ENCODE peak calls at places on chromosomes 12 and 14, in four cellular contexts. I is SK-N-SH, B is HepG2, L is K562. X is an unnamed sample.

GRCh38 chr12:19757317-19757877 is 318.1 kb downstream of the AEBP2 start:
- DNase-seq in B (no peak), I (peak), L (no peak), X (peak)

GRCh38 chr12:93426406-93426805 is 15.3 kb downstream of the UBE2N start:
- DNase-seq in B (no peak), I (no peak), L (no peak), X (no peak)

GRCh38 chr14:103243764-103244737 is 90.0 kb upstream of the EIF5 start:
- DNase-seq in L (no peak), I (no peak), B (peak), X (no peak)

GRCh38 chr14:77281852-77282251 is 10.8 kb upstream of the NGB start:
- DNase-seq in L (no peak), I (no peak), B (no peak), X (no peak)

GRCh38 chr12:6540181-6540877 is 6.0 kb downstream of the GAPDH start:
- DNase-seq in L (peak), I (peak), B (no peak), X (no peak)

GRCh38 chr12:10392394-10392930 is 2.6 kb upstream of the KLRK1 start:
- DNase-seq in L (peak), I (no peak), B (no peak), X (peak)

GRCh38 chr12:2624543-2625266 is 170.1 kb upstream of the FKBP4 start:
- DNase-seq in L (peak), B (no peak), I (peak), X (no peak)

GRCh38 chr14:26290007-26290530 is 307.8 kb downstream of the NOVA1 start:
- DNase-seq in B (no peak), L (no peak), I (no peak), X (no peak)

GRCh38 chr12:51874013-51874412 is 13.9 kb upstream of the ANKRD33 start:
- DNase-seq in I (no peak), L (no peak), B (no peak), X (no peak)

GRCh38 chr14:69685716-69686115 is 74.3 kb downstream of the SUSD6 start:
- DNase-seq in I (no peak), L (no peak), B (peak), X (no peak)

GRCh38 chr12:112112423-112113132 is 4.0 kb upstream of the NAA25 start:
- DNase-seq in L (no peak), I (no peak), B (no peak), X (no peak)

GRCh38 chr12:117148642-117149041 is 41.6 kb downstream of the FBXO21 start:
- DNase-seq in I (no peak), L (peak), B (no peak), X (no peak)

GRCh38 chr14:70045715-70046535 is 142.8 kb downstream of the SLC8A3 start:
- DNase-seq in B (peak), L (peak), I (peak), X (no peak)

GRCh38 chr14:74816124-74816523 is 53.0 kb downstream of the YLPM1 start:
- DNase-seq in B (no peak), L (no peak), I (no peak), X (no peak)

GRCh38 chr12:52837341-52837741 is 3.2 kb upstream of the KRT79 start:
- DNase-seq in L (no peak), B (no peak), I (no peak), X (no peak)

GRCh38 chr14:58772814-58773620 is 135.3 kb downstream of the DACT1 start:
- DNase-seq in I (no peak), B (no peak), L (no peak), X (no peak)

GRCh38 chr14:102752239-102752847 is 24.9 kb upstream of the TRAF3 start:
- DNase-seq in B (no peak), I (no peak), L (no peak), X (no peak)

GRCh38 chr14:92759300-92759678 is 10.9 kb upstream of the LGMN start:
- DNase-seq in I (no peak), B (no peak), L (peak), X (no peak)

GRCh38 chr14:69658664-69659261 is 47.4 kb downstream of the SUSD6 start:
- DNase-seq in B (peak), I (no peak), L (peak), X (no peak)

GRCh38 chr12:153080-153746 is 60.7 kb downstream of the SLC6A12 start:
- DNase-seq in I (peak), L (peak), B (peak), X (no peak)

GRCh38 chr12:108425238-108425795 is 86.2 kb upstream of the CMKLR1 start:
- DNase-seq in I (no peak), B (no peak), L (no peak), X (no peak)

GRCh38 chr14:74161526-74162158 is 76.9 kb downstream of the LIN52 start:
- DNase-seq in B (no peak), I (no peak), L (no peak), X (no peak)

GRCh38 chr12:113227169-113227568 is 5.9 kb downstream of the TPCN1 start:
- DNase-seq in B (no peak), L (no peak), I (no peak), X (no peak)

GRCh38 chr12:100346660-100347059 is 10.2 kb upstream of the SLC17A8 start:
- DNase-seq in I (no peak), L (no peak), B (peak), X (no peak)

GRCh38 chr12:72230589-72230988 is 41.6 kb upstream of the TRHDE start:
- DNase-seq in B (no peak), L (no peak), I (no peak), X (no peak)

GRCh38 chr12:105317453-105317852 is 13.0 kb upstream of the C12orf75 start:
- DNase-seq in B (no peak), I (no peak), L (no peak), X (no peak)

GRCh38 chr12:105741786-105742566 is 396.8 kb downstream of the NUAK1 start:
- DNase-seq in B (no peak), L (no peak), I (no peak), X (no peak)

GRCh38 chr12:1435456-1435855 is 158.9 kb downstream of the FBXL14 start:
- DNase-seq in L (no peak), I (no peak), B (peak), X (no peak)

GRCh38 chr14:100149789-100150611 is 9.4 kb downstream of the DEGS2 start:
- DNase-seq in L (no peak), B (no peak), I (peak), X (no peak)

GRCh38 chr12:105113094-105113493 is 5.6 kb downstream of the WASHC4 start:
- DNase-seq in B (no peak), I (no peak), L (no peak), X (no peak)

GRCh38 chr12:64688715-64689114 is 70.5 kb downstream of the GNS start:
- DNase-seq in B (no peak), I (no peak), L (no peak), X (no peak)

GRCh38 chr14:51603495-51603894 is 48.2 kb upstream of the FRMD6 start:
- DNase-seq in L (no peak), I (no peak), B (no peak), X (no peak)

GRCh38 chr14:91753501-91754128 is 21.7 kb upstream of the CATSPERB start:
- DNase-seq in I (no peak), B (no peak), L (no peak), X (no peak)

GRCh38 chr12:18899678-18900317 is 161.9 kb downstream of the CAPZA3 start:
- DNase-seq in I (no peak), B (no peak), L (no peak), X (no peak)

GRCh38 chr14:28831126-28831525 is 64.5 kb downstream of the FOXG1 start:
- DNase-seq in I (no peak), B (no peak), L (peak), X (peak)

GRCh38 chr12:45730116-45730841 is 773 bp downstream of the ARID2 start:
- DNase-seq in I (peak), B (no peak), L (peak), X (no peak)

GRCh38 chr14:64363265-64363840 is 24.8 kb upstream of the MTHFD1 start:
- DNase-seq in B (no peak), I (no peak), L (no peak), X (no peak)

GRCh38 chr12:9636150-9636549 is 28.4 kb upstream of the KLRB1 start:
- DNase-seq in I (no peak), B (no peak), L (no peak), X (no peak)

GRCh38 chr14:33510991-33511390 is 439.9 kb downstream of the EGLN3 start:
- DNase-seq in I (no peak), L (no peak), B (no peak), X (no peak)

GRCh38 chr14:22794533-22794932 is 20.7 kb downstream of the SLC7A7 start:
- DNase-seq in I (no peak), L (no peak), B (no peak), X (peak)
- TF ChIP-seq SMC3 in I (no peak), L (no peak), B (no peak), X (no peak)

GRCh38 chr14:96582995-96583394 is 80.8 kb downstream of the PAPOLA start:
- DNase-seq in B (no peak), L (no peak), I (peak), X (no peak)
- TF ChIP-seq POLR2AphosphoS5 in B (no peak), L (no peak), I (no peak), X (no peak)

DNA sequence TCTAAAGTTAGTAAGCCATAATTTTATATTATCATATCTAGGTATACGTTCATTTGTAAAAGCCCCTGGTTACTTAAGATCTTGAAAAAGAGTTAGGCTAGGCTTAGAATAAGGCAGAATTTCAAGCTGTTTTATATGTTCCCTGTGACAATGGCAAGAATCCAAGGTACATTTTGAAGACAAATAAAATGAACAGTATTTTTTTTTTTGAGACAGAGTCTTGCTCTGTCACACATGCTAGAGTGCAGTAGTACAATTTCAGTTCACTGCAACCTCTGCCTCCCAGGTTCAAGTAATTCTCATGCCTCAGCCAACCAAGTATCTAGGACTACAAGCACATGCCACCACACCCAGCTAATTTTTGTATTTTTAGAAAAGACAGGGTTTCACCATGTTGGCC is 139.2 kb downstream of the DUSP6 start:
- DNase-seq in B (no peak), I (no peak), L (no peak), X (no peak)
- TF ChIP-seq SMC3 in B (no peak), I (no peak), L (no peak), X (no peak)

DNA sequence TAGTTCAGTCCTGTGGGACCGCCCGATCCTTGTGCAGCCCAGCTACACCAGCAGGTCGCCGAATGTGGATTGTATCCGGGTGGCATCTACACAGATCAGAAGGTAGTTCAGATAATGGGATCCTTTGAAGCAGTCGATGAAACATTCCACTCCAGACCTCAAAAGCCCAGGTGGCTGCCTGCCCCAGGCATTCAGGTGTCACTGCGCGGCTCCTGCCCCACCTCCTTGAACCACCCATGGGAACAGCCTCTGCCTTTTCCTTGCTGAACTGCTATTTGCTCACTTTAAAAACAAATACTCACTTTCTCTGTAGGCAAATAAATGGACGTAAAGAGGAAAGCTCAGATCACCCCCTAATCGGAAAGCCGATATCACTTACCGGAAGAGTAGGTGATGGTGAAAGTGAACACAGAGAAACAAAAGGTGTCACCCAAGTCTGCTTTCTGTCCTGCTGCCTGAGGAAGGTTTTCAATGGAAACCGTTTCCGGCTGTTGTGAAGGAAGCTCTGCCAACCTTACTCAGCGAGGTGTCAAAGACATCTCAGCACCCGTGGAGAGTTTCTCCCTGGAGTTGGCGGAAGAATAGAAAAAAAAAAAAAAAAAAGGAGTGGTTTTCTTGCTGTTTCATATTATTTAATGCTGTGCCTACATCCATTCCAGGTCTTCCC is 100.4 kb upstream of the NCOR2 start:
- DNase-seq in L (no peak), B (peak), I (no peak), X (no peak)
- TF ChIP-seq POLR2AphosphoS5 in L (no peak), B (no peak), I (no peak), X (no peak)

GRCh38 chr14:55965851-55966250 is 152.4 kb upstream of the PELI2 start:
- DNase-seq in B (no peak), L (no peak), I (no peak), X (no peak)

GRCh38 chr14:55963295-55963694 is 154.9 kb upstream of the PELI2 start:
- DNase-seq in L (peak), I (no peak), B (no peak), X (no peak)

GRCh38 chr14:55968741-55969140 is 149.5 kb upstream of the PELI2 start:
- DNase-seq in I (no peak), B (no peak), L (no peak), X (no peak)

DNA sequence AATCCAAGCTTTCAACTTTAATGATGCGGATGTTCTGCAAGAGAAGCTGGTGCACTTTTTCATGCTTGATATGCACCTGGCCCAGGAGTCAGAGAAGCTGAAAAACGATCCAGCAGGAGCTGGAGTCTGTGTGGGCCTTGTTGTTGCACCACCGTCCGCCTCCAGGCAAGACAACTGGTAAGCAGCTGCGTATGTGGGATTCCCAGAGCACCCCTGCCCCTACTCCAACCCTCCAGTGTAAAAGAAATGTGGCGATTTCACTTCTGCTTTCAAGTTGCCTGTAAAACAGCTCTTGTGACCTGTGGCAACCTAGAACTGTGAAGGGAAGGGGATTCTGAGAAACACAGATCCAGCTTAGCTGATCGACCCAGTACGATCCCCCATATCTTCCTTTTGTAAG is 154.1 kb upstream of the PELI2 start:
- DNase-seq in B (no peak), L (no peak), I (no peak), X (no peak)
- TF ChIP-seq SMC3 in B (no peak), L (no peak), I (no peak), X (no peak)

GRCh38 chr12:91094957-91095356 is 16.3 kb downstream of the LUM start:
- DNase-seq in L (no peak), I (no peak), B (no peak), X (no peak)

GRCh38 chr12:91099836-91100235 is 11.5 kb downstream of the LUM start:
- DNase-seq in L (no peak), I (no peak), B (no peak), X (no peak)

GRCh38 chr12:91099373-91099772 is 11.9 kb downstream of the LUM start:
- DNase-seq in I (no peak), B (no peak), L (no peak), X (no peak)

GRCh38 chr12:91100901-91101300 is 10.4 kb downstream of the LUM start:
- DNase-seq in I (no peak), L (no peak), B (no peak), X (no peak)

GRCh38 chr12:91098942-91099341 is 12.4 kb downstream of the LUM start:
- DNase-seq in L (no peak), B (no peak), I (no peak), X (no peak)
- TF ChIP-seq POLR2AphosphoS5 in L (no peak), B (no peak), I (peak), X (no peak)

GRCh38 chr14:101288436-101289229 is 272.7 kb upstream of the DIO3 start:
- DNase-seq in I (no peak), B (peak), L (no peak), X (no peak)
- TF ChIP-seq SMC3 in I (no peak), B (peak), L (no peak), X (no peak)

GRCh38 chr12:96445743-96446655 is 43.4 kb upstream of the CFAP54 start:
- DNase-seq in I (no peak), L (peak), B (no peak), X (peak)
- TF ChIP-seq POLR2AphosphoS5 in I (peak), L (no peak), B (no peak), X (no peak)

DNA sequence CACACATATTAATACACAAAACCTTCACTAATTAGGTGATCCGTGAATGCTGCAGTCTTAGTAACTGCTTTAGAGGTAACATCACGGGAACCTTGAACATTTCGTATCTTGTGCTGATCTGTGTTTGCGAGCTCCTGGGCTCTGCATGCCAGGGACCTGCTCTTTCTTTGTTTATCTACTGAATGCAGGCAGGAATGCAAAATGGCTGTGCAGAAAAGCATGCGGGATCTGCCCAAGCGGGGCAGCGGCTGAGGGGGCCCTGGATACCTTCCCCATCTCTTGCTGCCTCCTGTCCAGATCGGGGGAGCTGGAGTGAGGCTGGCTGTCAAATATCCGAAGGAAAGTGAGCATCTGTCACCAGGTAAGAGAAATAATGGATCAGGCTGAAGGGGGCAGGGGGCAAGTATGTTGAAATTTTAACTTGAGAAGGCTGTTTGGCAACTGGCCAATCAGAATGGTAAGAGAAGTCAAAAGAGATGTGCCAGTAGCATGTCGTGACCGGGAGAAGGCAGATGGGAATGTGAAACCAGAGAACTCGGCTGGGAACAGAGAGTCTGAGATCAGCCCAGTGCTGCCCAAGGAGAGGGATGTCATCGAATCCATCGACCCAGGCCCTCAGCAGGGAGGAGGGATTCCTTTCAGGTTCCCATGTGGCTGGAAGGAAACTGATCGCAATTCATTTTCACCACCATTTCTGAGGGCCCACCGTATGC is 191.3 kb downstream of the TTC7B start:
- DNase-seq in L (no peak), B (peak), I (no peak), X (no peak)
- TF ChIP-seq SMC3 in L (no peak), B (no peak), I (no peak), X (no peak)

GRCh38 chr14:39433452-39433813 is 1.2 kb upstream of the FBXO33 start:
- DNase-seq in I (no peak), B (no peak), L (no peak), X (no peak)

GRCh38 chr14:39430762-39431415 is 1.3 kb downstream of the FBXO33 start:
- DNase-seq in I (no peak), B (peak), L (no peak), X (no peak)

GRCh38 chr14:39431416-39432178 is 636 bp downstream of the FBXO33 start:
- DNase-seq in L (peak), B (peak), I (peak), X (no peak)

GRCh38 chr14:39432619-39433451 is 602 bp upstream of the FBXO33 start:
- DNase-seq in L (peak), B (peak), I (peak), X (peak)

DNA sequence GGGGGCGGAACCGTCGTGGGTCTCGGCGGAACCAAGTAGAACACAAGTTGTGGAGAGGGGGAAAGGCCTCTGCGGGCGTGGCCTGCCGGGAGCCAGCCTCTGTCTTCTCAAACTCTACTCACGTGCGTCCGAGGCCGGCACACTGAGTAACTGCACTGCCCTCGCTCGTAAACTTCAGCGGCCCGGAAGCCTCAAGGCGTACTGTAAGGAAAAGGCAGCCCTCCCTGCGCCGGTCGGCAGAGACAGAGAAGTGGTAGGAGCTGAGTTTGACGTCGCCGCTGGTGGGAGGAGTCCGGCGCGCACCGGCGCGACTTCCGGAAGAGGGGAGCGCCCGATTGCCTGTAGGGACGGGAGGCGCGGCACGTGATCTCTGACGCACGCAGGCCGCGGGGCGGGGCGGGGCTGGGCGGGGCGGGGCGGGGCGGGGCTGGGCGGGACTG is at the start of gene FBXO33:
- DNase-seq in B (peak), I (peak), L (peak), X (peak)
- TF ChIP-seq POLR2AphosphoS5 in B (no peak), I (no peak), L (peak), X (no peak)